ENCODE peak calls at places on chromosomes 1 and 21, in nine cellular contexts. M, N, V, U, T, W, Z, R and I are unnamed samples.

GRCh38 chr1:13809461-13810159 is 109.6 kb downstream of the PRDM2 start:
- DNase-seq in M (no peak), N (no peak), V (no peak), U (peak), T (no peak), W (no peak), Z (no peak), R (no peak), I (no peak)

GRCh38 chr1:19452221-19452663 is 33.1 kb downstream of the CAPZB start:
- DNase-seq in M (no peak), N (peak), V (peak), U (no peak), T (no peak), W (peak), Z (peak), R (no peak), I (no peak)

GRCh38 chr1:98210563-98210962 is 289.7 kb upstream of the DPYD start:
- DNase-seq in M (no peak), N (no peak), V (no peak), U (no peak), T (no peak), W (no peak), Z (no peak), R (no peak), I (no peak)

GRCh38 chr21:33418686-33419085 is 15.5 kb downstream of the IFNGR2 start:
- DNase-seq in M (no peak), N (no peak), V (no peak), U (no peak), T (no peak), W (peak), Z (peak), R (no peak), I (no peak)

GRCh38 chr1:8629241-8630091 is 188.0 kb downstream of the RERE start:
- DNase-seq in M (peak), N (no peak), V (no peak), U (peak), T (no peak), W (no peak), Z (no peak), R (no peak), I (no peak)

GRCh38 chr1:94539496-94539895 is 2.1 kb downstream of the F3 start:
- DNase-seq in M (no peak), N (no peak), V (no peak), U (no peak), T (no peak), W (peak), Z (no peak), R (no peak), I (no peak)

GRCh38 chr1:185551008-185551407 is 183.2 kb upstream of the HMCN1 start:
- DNase-seq in M (no peak), N (no peak), V (peak), U (no peak), T (no peak), W (peak), Z (no peak), R (no peak), I (no peak)

GRCh38 chr1:71037066-71037465 is 10.6 kb downstream of the PTGER3 start:
- DNase-seq in M (no peak), N (no peak), V (no peak), U (no peak), T (no peak), W (no peak), Z (no peak), R (no peak), I (no peak)

GRCh38 chr1:73065585-73065984 is 783.2 kb upstream of the NEGR1 start:
- DNase-seq in M (no peak), N (no peak), V (no peak), U (peak), T (no peak), W (no peak), Z (no peak), R (no peak), I (peak)

GRCh38 chr1:12111741-12112140 is 48.6 kb downstream of the TNFRSF8 start:
- DNase-seq in M (no peak), N (no peak), V (no peak), U (no peak), T (no peak), W (no peak), Z (no peak), R (no peak), I (no peak)

GRCh38 chr1:111225091-111225490 is 2.4 kb upstream of the CHI3L2 start:
- DNase-seq in M (no peak), N (no peak), V (no peak), U (no peak), T (no peak), W (no peak), Z (no peak), R (no peak), I (no peak)

GRCh38 chr1:119827010-119827409 is 15.8 kb upstream of the REG4 start:
- DNase-seq in M (no peak), N (no peak), V (no peak), U (peak), T (no peak), W (no peak), Z (no peak), R (no peak), I (no peak)

GRCh38 chr21:20698585-20698984 is 299.6 kb upstream of the NCAM2 start:
- DNase-seq in M (no peak), N (no peak), V (no peak), U (no peak), T (no peak), W (no peak), Z (no peak), R (no peak), I (peak)

GRCh38 chr1:58204284-58204683 is 342.2 kb downstream of the OMA1 start:
- DNase-seq in M (no peak), N (no peak), V (no peak), U (peak), T (no peak), W (no peak), Z (no peak), R (no peak), I (no peak)

GRCh38 chr1:153447498-153448170 is 12.8 kb downstream of the S100A7 start:
- DNase-seq in M (no peak), N (no peak), V (no peak), U (no peak), T (no peak), W (no peak), Z (no peak), R (no peak), I (no peak)

GRCh38 chr1:110606784-110607662 is 865 bp upstream of the KCNA2 start:
- DNase-seq in M (no peak), N (no peak), V (no peak), U (peak), T (peak), W (no peak), Z (no peak), R (peak), I (peak)

GRCh38 chr1:225554216-225554812 is 98.6 kb downstream of the ENAH start:
- DNase-seq in M (no peak), N (no peak), V (no peak), U (peak), T (no peak), W (no peak), Z (no peak), R (no peak), I (peak)

GRCh38 chr1:162561616-162562451 is at the start of gene UAP1:
- DNase-seq in M (peak), N (no peak), V (peak), U (peak), T (peak), W (no peak), Z (no peak), R (no peak), I (no peak)

GRCh38 chr1:94926915-94927404 is at the start of gene CNN3:
- DNase-seq in M (peak), N (peak), V (peak), U (peak), T (peak), W (peak), Z (peak), R (peak), I (peak)

GRCh38 chr1:182217967-182218366 is 156.5 kb upstream of the ZNF648 start:
- DNase-seq in M (no peak), N (no peak), V (no peak), U (no peak), T (no peak), W (no peak), Z (no peak), R (no peak), I (no peak)

GRCh38 chr1:36119451-36119850 is 5.6 kb downstream of the COL8A2 start:
- DNase-seq in M (no peak), N (no peak), V (no peak), U (no peak), T (no peak), W (no peak), Z (no peak), R (no peak), I (no peak)

GRCh38 chr1:204979891-204980649 is 62.9 kb upstream of the CNTN2 start:
- DNase-seq in M (no peak), N (no peak), V (no peak), U (no peak), T (no peak), W (no peak), Z (no peak), R (no peak), I (no peak)

GRCh38 chr1:26278835-26279597 is 870 bp upstream of the SH3BGRL3 start:
- DNase-seq in M (no peak), N (no peak), V (peak), U (peak), T (peak), W (no peak), Z (no peak), R (no peak), I (no peak)

GRCh38 chr21:29340228-29340627 is 41.5 kb downstream of the BACH1 start:
- DNase-seq in M (no peak), N (no peak), V (no peak), U (peak), T (no peak), W (no peak), Z (no peak), R (no peak), I (no peak)

GRCh38 chr21:42171091-42172053 is 47.6 kb upstream of the ABCG1 start:
- DNase-seq in M (peak), N (no peak), V (no peak), U (peak), T (peak), W (no peak), Z (no peak), R (no peak), I (no peak)

GRCh38 chr1:3027611-3028371 is 6.5 kb downstream of the ACTRT2 start:
- DNase-seq in M (no peak), N (no peak), V (no peak), U (no peak), T (no peak), W (peak), Z (no peak), R (no peak), I (no peak)